ENCODE peak calls at places on chromosomes 13 and 19, in four cellular contexts. G, A, Y and R are unnamed samples.

GRCh38 chr13:37640499-37640898 is 41.9 kb upstream of the POSTN start:
- DNase-seq in Y (no peak), A (peak), G (no peak), R (no peak)

GRCh38 chr19:8731428-8732169 is 10.2 kb downstream of the OR2Z1 start:
- DNase-seq in A (no peak), G (no peak), Y (no peak), R (no peak)

GRCh38 chr19:12723643-12724426 is at the start of gene TNPO2:
- DNase-seq in G (peak), A (no peak), Y (peak), R (peak)

GRCh38 chr19:290539-291521 is at the start of gene PLPP2:
- DNase-seq in G (no peak), A (no peak), Y (no peak), R (no peak)

GRCh38 chr19:47651132-47651531 is 42.2 kb downstream of the BICRA start:
- DNase-seq in G (peak), Y (no peak), A (no peak), R (no peak)

GRCh38 chr13:58823701-58824100 is 1192.2 kb downstream of the PCDH17 start:
- DNase-seq in G (peak), Y (no peak), A (no peak), R (peak)

GRCh38 chr13:93226065-93226622 is 463 bp upstream of the GPC6 start:
- DNase-seq in Y (no peak), A (no peak), G (no peak), R (no peak)

GRCh38 chr19:37980419-37980975 is 73.5 kb downstream of the SIPA1L3 start:
- DNase-seq in A (no peak), G (no peak), Y (no peak), R (no peak)

GRCh38 chr19:30696514-30696913 is 324.3 kb downstream of the ZNF536 start:
- DNase-seq in Y (no peak), A (no peak), G (no peak), R (no peak)

GRCh38 chr19:16252459-16253205 is 54.9 kb downstream of the AP1M1 start:
- DNase-seq in A (no peak), Y (no peak), G (peak), R (peak)

GRCh38 chr13:108213946-108214345 is 1.4 kb downstream of the LIG4 start:
- DNase-seq in A (no peak), G (no peak), Y (no peak), R (no peak)
- H3K4me3 ChIP-seq in A (peak), G (peak), Y (no peak), R (peak)

DNA sequence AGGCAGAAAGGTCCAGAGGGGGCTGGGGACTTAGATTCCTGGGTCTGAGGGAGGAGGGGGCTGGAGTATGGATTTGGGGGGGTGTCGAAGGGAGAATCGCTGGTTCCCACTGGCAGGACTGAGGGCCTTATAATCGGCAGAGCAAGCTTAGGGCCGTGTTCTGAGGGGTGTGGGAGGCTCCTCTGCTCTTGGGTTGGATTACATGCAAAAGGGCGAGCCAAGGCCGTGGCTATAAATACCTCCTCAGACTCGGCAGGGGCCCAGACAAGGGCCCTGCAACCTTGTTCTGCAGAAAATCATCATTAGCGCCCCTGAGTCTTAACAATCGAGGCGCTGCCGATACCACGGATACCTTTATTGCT is 707 bp upstream of the MAMSTR start:
- DNase-seq in Y (no peak), G (no peak), A (no peak), R (peak)
- H3K27ac ChIP-seq in Y (no peak), G (peak), A (no peak), R (peak)

GRCh38 chr19:50326101-50326664 is 3.0 kb downstream of the KCNC3 start:
- DNase-seq in A (no peak), G (peak), Y (no peak), R (no peak)
- H3K4me3 ChIP-seq in A (no peak), G (no peak), Y (no peak), R (peak)

DNA sequence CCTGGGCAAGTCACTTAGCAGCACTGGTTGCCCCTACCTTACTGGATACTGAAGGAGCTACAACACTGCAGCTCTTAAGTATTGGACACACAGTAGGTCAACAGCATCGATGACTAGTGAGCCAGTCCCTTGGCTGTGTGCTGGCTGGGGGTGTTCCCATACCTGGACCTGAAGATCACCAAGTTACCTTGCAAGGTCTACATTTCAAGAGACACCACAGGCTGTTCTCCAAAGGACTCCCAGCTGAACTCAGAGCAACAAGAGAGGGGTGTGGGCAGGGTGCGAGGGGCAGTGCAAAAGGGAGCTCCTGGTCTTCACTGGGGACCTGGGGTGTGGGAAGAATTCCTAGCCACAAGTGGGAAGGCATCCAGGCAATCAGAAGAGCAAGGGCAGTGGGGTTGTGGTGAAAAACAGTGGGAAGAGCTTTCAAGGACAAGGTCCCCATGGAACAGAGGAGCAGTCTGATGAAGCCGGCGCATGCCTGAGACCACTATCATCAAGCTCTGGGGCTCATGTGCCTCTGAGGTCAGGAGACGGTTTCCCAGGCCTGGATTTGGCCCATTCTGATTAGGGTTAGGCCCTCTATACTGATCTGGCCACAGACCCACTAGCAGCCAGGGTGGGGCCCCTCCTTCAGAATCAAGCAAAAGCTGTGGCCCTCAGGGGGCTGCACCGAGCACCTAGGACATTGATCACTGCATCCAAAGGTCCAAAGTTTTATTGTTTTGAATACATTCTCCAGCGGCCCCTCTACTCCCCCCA is 4.6 kb upstream of the GSK3A start:
- DNase-seq in G (no peak), Y (no peak), A (no peak), R (no peak)
- H3K27ac ChIP-seq in G (peak), Y (no peak), A (peak), R (no peak)